ENCODE peak calls at places on chromosome 13, in five cellular contexts. O is H9, G is fibroblast of the aortic adventitia, S is psoas muscle, Q is cardiac muscle cell. V is an unnamed sample.

GRCh38 chr13:112331675-112332074 is 44.5 kb upstream of the SPACA7 start:
- DNase-seq in O (no peak), G (no peak), S (no peak), Q (no peak), V (no peak)

GRCh38 chr13:33119886-33120543 is 103.8 kb downstream of the KL start:
- DNase-seq in O (no peak), G (no peak), S (no peak), Q (no peak), V (no peak)

GRCh38 chr13:42769650-42770049 is 11.7 kb upstream of the FAM216B start:
- DNase-seq in O (no peak), G (no peak), S (no peak), Q (no peak), V (no peak)

GRCh38 chr13:52850396-52851152 is 2.1 kb upstream of the PCDH8 start:
- DNase-seq in O (peak; percentile 93), G (peak; percentile 34), S (peak; percentile 85), Q (peak; percentile 92), V (peak; percentile 93)

GRCh38 chr13:50171585-50172282 is 156.5 kb downstream of the KCNRG start:
- DNase-seq in O (no peak), G (no peak), S (no peak), Q (no peak), V (no peak)

GRCh38 chr13:114173261-114173660 is 5.8 kb upstream of the CFAP97D2 start:
- DNase-seq in O (no peak), G (no peak), S (no peak), Q (no peak), V (no peak)

GRCh38 chr13:45082964-45083363 is 37.3 kb upstream of the GTF2F2 start:
- DNase-seq in O (no peak), G (peak; percentile 72), S (no peak), Q (no peak), V (no peak)

GRCh38 chr13:25902946-25903345 is 148.9 kb downstream of the SHISA2 start:
- DNase-seq in O (no peak), G (no peak), S (no peak), Q (no peak), V (no peak)

GRCh38 chr13:95676100-95676774 is 702 bp upstream of the DNAJC3 start:
- DNase-seq in O (peak; percentile 66), G (peak; percentile 43), S (peak; percentile 57), Q (no peak), V (no peak)

GRCh38 chr13:93872948-93873347 is 606.5 kb downstream of the DCT start:
- DNase-seq in O (no peak), G (no peak), S (no peak), Q (no peak), V (no peak)

GRCh38 chr13:30308548-30308947 is 1.2 kb upstream of the KATNAL1 start:
- DNase-seq in O (no peak), G (peak; percentile 63), S (no peak), Q (peak; percentile 50), V (no peak)

GRCh38 chr13:26482451-26483197 is 74.9 kb upstream of the WASF3 start:
- DNase-seq in O (peak; percentile 74), G (peak; percentile 83), S (no peak), Q (peak; percentile 68), V (peak; percentile 75)

GRCh38 chr13:46211116-46211515 is 612 bp upstream of the LRRC63 start:
- DNase-seq in O (no peak), G (peak; percentile 5), S (no peak), Q (no peak), V (no peak)

GRCh38 chr13:111952814-111953213 is 114.1 kb upstream of the SOX1 start:
- DNase-seq in O (peak; percentile 4), G (no peak), S (no peak), Q (no peak), V (no peak)

GRCh38 chr13:25281937-25282332 is 5.4 kb downstream of the MTMR6 start:
- DNase-seq in O (no peak), G (no peak), S (no peak), Q (no peak), V (no peak)

GRCh38 chr13:111281751-111282311 is 38.6 kb upstream of the TEX29 start:
- DNase-seq in O (no peak), G (peak; percentile 57), S (no peak), Q (no peak), V (no peak)

GRCh38 chr13:25882732-25883357 is 169.0 kb downstream of the SHISA2 start:
- DNase-seq in O (no peak), G (no peak), S (no peak), Q (no peak), V (no peak)

GRCh38 chr13:44667950-44668349 is 91.8 kb upstream of the TSC22D1 start:
- DNase-seq in O (no peak), G (peak; percentile 79), S (no peak), Q (no peak), V (no peak)

GRCh38 chr13:113904411-113904810 is 40.5 kb upstream of the GAS6 start:
- DNase-seq in O (peak; percentile 65), G (peak; percentile 37), S (peak; percentile 80), Q (peak; percentile 59), V (no peak)

GRCh38 chr13:105940882-105941281 is 594.6 kb downstream of the EFNB2 start:
- DNase-seq in O (no peak), G (no peak), S (no peak), Q (no peak), V (no peak)

GRCh38 chr13:105936816-105937215 is 598.6 kb downstream of the EFNB2 start:
- DNase-seq in O (no peak), G (no peak), S (no peak), Q (no peak), V (no peak)

GRCh38 chr13:105937451-105937850 is 598.0 kb downstream of the EFNB2 start:
- DNase-seq in O (peak; percentile 41), G (no peak), S (no peak), Q (no peak), V (no peak)
- TF ChIP-seq CTCF in O (no peak), G (no peak), S (no peak), Q (no peak), V (no peak)

GRCh38 chr13:51222510-51223283 is 499 bp downstream of the FAM124A start:
- DNase-seq in O (no peak), G (no peak), S (no peak), Q (peak; percentile 35), V (no peak)

GRCh38 chr13:51221108-51221507 is 1.1 kb upstream of the FAM124A start:
- DNase-seq in O (no peak), G (no peak), S (no peak), Q (no peak), V (no peak)

GRCh38 chr13:51220706-51221105 is 1.5 kb upstream of the FAM124A start:
- DNase-seq in O (no peak), G (no peak), S (no peak), Q (no peak), V (no peak)

GRCh38 chr13:51223284-51224270 is 1.4 kb downstream of the FAM124A start:
- DNase-seq in O (no peak), G (no peak), S (no peak), Q (no peak), V (no peak)

GRCh38 chr13:51221674-51222509 is at the start of gene FAM124A:
- DNase-seq in O (no peak), G (no peak), S (peak; percentile 59), Q (peak; percentile 81), V (peak; percentile 80)
- TF ChIP-seq CTCF in O (peak; percentile 32), G (no peak), S (peak; percentile 55), Q (no peak), V (no peak)

GRCh38 chr13:110229905-110230563 is 76.9 kb downstream of the COL4A1 start:
- DNase-seq in O (no peak), G (no peak), S (no peak), Q (no peak), V (no peak)

GRCh38 chr13:110228936-110229904 is 77.7 kb downstream of the COL4A1 start:
- DNase-seq in O (no peak), G (no peak), S (peak; percentile 42), Q (no peak), V (peak; percentile 34)

GRCh38 chr13:110232146-110232545 is 74.8 kb downstream of the COL4A1 start:
- DNase-seq in O (no peak), G (no peak), S (no peak), Q (no peak), V (no peak)

GRCh38 chr13:110231348-110232047 is 75.5 kb downstream of the COL4A1 start:
- DNase-seq in O (no peak), G (no peak), S (peak; percentile 31), Q (no peak), V (no peak)

GRCh38 chr13:110230661-110231347 is 76.2 kb downstream of the COL4A1 start:
- DNase-seq in O (no peak), G (no peak), S (peak; percentile 45), Q (no peak), V (peak; percentile 23)
- TF ChIP-seq CTCF in O (no peak), G (no peak), S (no peak), Q (no peak), V (no peak)

GRCh38 chr13:60329221-60329983 is 67.6 kb upstream of the TDRD3 start:
- DNase-seq in O (peak; percentile 67), G (peak; percentile 48), S (no peak), Q (peak; percentile 74), V (peak; percentile 45)
- TF ChIP-seq CTCF in O (peak; percentile 85), G (peak; percentile 44), S (no peak), Q (peak; percentile 63), V (peak; percentile 53)

GRCh38 chr13:31361673-31362072 is 161.9 kb downstream of the B3GLCT start:
- DNase-seq in O (no peak), G (no peak), S (no peak), Q (no peak), V (no peak)
- TF ChIP-seq CTCF in O (no peak), G (no peak), S (no peak), Q (no peak), V (no peak)

GRCh38 chr13:23515116-23515515 is 55.1 kb upstream of the TNFRSF19 start:
- DNase-seq in O (no peak), G (no peak), S (no peak), Q (no peak), V (no peak)

GRCh38 chr13:23513460-23513859 is 56.8 kb upstream of the TNFRSF19 start:
- DNase-seq in O (no peak), G (no peak), S (no peak), Q (no peak), V (no peak)

GRCh38 chr13:23510979-23511735 is 59.1 kb upstream of the TNFRSF19 start:
- DNase-seq in O (no peak), G (no peak), S (no peak), Q (peak; percentile 69), V (peak; percentile 6)

GRCh38 chr13:23514076-23514475 is 56.1 kb upstream of the TNFRSF19 start:
- DNase-seq in O (no peak), G (peak; percentile 11), S (no peak), Q (no peak), V (no peak)

GRCh38 chr13:23512762-23513395 is 57.3 kb upstream of the TNFRSF19 start:
- DNase-seq in O (no peak), G (no peak), S (no peak), Q (no peak), V (no peak)
- TF ChIP-seq CTCF in O (peak; percentile 59), G (peak; percentile 29), S (no peak), Q (peak; percentile 7), V (no peak)